ENCODE peak calls at places on chromosomes 2 and 18, in five cellular contexts. Z is HCT116, V is K562, P is A549, J is endothelial cell of umbilical vein. H is an unnamed sample.

GRCh38 chr2:195636890-195637289 is 20.1 kb upstream of the SLC39A10 start:
- DNase-seq in V (peak), Z (no peak), P (no peak), J (no peak), H (peak)

GRCh38 chr2:238978507-238978906 is 130.6 kb downstream of the TWIST2 start:
- DNase-seq in V (no peak), J (no peak), Z (no peak), P (no peak), H (no peak)

GRCh38 chr2:203949228-203949627 is 12.7 kb downstream of the ICOS start:
- DNase-seq in P (no peak), Z (no peak), J (no peak), V (no peak), H (no peak)

GRCh38 chr2:7053650-7054262 is 136.5 kb downstream of the RNF144A start:
- DNase-seq in J (no peak), V (no peak), Z (no peak), P (no peak), H (no peak)

GRCh38 chr18:52617931-52618330 is 277.9 kb downstream of the DCC start:
- DNase-seq in Z (no peak), P (no peak), V (no peak), J (no peak), H (no peak)

GRCh38 chr2:146477383-146477782 is 1367.4 kb upstream of the ACVR2A start:
- DNase-seq in P (no peak), V (no peak), J (no peak), Z (no peak), H (no peak)

GRCh38 chr2:111634050-111634784 is 249.8 kb downstream of the ANAPC1 start:
- DNase-seq in V (no peak), Z (no peak), P (no peak), J (no peak), H (no peak)

GRCh38 chr2:231929961-231930600 is 3.9 kb upstream of the NPPC start:
- DNase-seq in P (peak), J (no peak), Z (no peak), V (peak), H (peak)

GRCh38 chr2:26901326-26902183 is 53.6 kb downstream of the DPYSL5 start:
- DNase-seq in V (no peak), Z (no peak), P (no peak), J (no peak), H (no peak)

GRCh38 chr2:11802782-11803191 is 56.4 kb downstream of the LPIN1 start:
- DNase-seq in J (no peak), P (no peak), Z (no peak), V (no peak), H (no peak)

GRCh38 chr2:112646102-112646719 is 472 bp downstream of the SLC20A1 start:
- DNase-seq in V (no peak), J (peak), Z (no peak), P (no peak), H (no peak)

GRCh38 chr2:10469955-10470568 is 21.9 kb upstream of the ODC1 start:
- DNase-seq in V (no peak), J (no peak), Z (no peak), P (no peak), H (no peak)

GRCh38 chr2:109381327-109381820 is 232.4 kb downstream of the SEPTIN10 start:
- DNase-seq in P (no peak), Z (no peak), V (no peak), J (no peak), H (no peak)

GRCh38 chr2:113167115-113167932 is 6.4 kb upstream of the PSD4 start:
- DNase-seq in Z (no peak), J (no peak), P (no peak), V (no peak), H (peak)

GRCh38 chr18:9694174-9694573 is 13.9 kb upstream of the RAB31 start:
- DNase-seq in J (no peak), Z (no peak), V (peak), P (no peak), H (no peak)

GRCh38 chr2:239278941-239279365 is 121.9 kb downstream of the HDAC4 start:
- DNase-seq in Z (peak), V (no peak), P (no peak), J (no peak), H (peak)

GRCh38 chr18:36688020-36688965 is 140.5 kb downstream of the TPGS2 start:
- DNase-seq in P (peak), J (peak), Z (peak), V (peak), H (peak)

GRCh38 chr2:209102319-209102718 is 321.5 kb upstream of the MAP2 start:
- DNase-seq in Z (no peak), P (no peak), J (no peak), V (no peak), H (no peak)

GRCh38 chr2:124049136-124049535 is 24.0 kb downstream of the CNTNAP5 start:
- DNase-seq in P (no peak), Z (no peak), J (no peak), V (no peak), H (no peak)

GRCh38 chr2:61452392-61452791 is 18.5 kb downstream of the USP34 start:
- DNase-seq in J (no peak), P (no peak), V (no peak), Z (no peak), H (no peak)

GRCh38 chr2:39124770-39125075 is 3.9 kb upstream of the SOS1 start:
- DNase-seq in V (no peak), Z (no peak), P (no peak), J (no peak), H (no peak)

GRCh38 chr2:69830045-69830905 is 815 bp downstream of the GMCL1 start:
- DNase-seq in P (peak), J (peak), V (peak), Z (no peak), H (peak)

GRCh38 chr2:232887171-232887850 is 17.2 kb downstream of the SNORC start:
- DNase-seq in V (no peak), J (no peak), Z (no peak), P (no peak), H (peak)

DNA sequence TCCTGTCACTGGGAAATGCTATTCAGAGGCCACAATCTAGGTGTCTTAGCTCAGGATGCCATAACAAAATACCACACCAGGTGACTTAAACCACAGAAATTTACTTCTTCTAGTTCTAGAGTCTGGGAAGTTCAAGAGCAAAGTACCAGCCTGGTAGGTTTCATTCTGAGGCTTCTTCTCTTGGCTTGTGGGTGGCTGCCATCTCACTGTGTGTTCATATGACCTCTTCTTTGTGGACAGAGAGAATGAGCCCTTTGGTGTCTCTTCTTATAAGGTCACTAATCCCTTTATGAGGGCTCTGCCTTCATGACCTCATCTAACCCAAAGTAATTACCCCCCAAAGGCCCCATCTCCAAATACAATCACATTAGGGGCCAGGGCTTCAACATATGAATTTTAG is 57.3 kb downstream of the RHOB start:
- DNase-seq in Z (no peak), J (no peak), V (no peak), P (no peak), H (no peak)
- TF ChIP-seq MAX in Z (no peak), J (no peak), V (no peak), P (no peak), H (no peak)

GRCh38 chr2:163466583-163466982 is 269.2 kb downstream of the FIGN start:
- DNase-seq in V (no peak), Z (no peak), J (no peak), P (no peak), H (peak)

GRCh38 chr2:163471947-163472346 is 263.9 kb downstream of the FIGN start:
- DNase-seq in P (peak), Z (no peak), V (no peak), J (peak), H (peak)

GRCh38 chr2:163467206-163467605 is 268.6 kb downstream of the FIGN start:
- DNase-seq in P (no peak), V (no peak), Z (no peak), J (no peak), H (peak)

GRCh38 chr2:163465440-163465839 is 270.4 kb downstream of the FIGN start:
- DNase-seq in P (no peak), V (no peak), Z (no peak), J (no peak), H (peak)

DNA sequence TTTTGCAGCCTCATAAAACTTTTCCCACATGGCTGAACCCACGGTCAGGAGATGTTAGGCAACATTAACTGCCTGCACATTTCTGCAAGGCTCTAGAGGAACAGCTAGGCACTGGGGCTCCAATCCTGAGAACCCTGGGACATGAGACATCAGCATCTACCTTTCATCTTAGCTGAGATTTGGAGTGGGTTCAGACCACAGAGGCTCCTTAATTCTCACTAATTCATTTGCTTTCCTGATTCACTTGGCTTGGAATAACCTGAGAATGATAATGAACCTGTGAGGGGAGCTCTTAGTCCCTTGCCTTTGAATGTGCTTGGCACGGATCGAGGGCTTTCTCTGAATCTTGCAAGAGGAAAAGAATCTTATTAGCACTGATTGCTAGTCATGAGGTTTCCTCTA is 266.2 kb downstream of the FIGN start:
- DNase-seq in V (no peak), Z (no peak), J (no peak), P (no peak), H (peak)
- H3K4me3 ChIP-seq in V (no peak), Z (no peak), J (no peak), P (no peak), H (no peak)

DNA sequence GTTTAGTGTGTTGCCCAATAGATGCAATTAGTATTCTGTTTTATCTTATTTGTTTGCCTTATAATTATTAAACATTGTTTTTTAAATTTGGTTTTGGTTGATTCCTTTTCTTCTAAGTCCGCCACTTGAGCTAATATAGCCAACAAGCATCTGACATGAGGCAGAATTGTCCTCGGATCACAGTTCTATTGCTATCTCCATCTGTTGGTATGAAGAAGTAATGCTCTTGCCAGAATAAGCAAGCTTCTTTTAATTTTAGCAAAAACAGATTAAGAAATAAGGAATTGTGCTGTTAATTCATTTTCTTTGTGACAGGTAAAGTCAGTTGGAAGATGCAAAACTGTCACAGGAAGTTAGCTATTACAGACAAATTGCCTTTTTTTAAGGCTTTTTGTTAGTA is 54.3 kb downstream of the R3HDM1 start:
- DNase-seq in V (no peak), P (no peak), Z (no peak), J (no peak), H (peak)
- TF ChIP-seq CTCF in V (no peak), P (no peak), Z (no peak), J (no peak), H (no peak)

DNA sequence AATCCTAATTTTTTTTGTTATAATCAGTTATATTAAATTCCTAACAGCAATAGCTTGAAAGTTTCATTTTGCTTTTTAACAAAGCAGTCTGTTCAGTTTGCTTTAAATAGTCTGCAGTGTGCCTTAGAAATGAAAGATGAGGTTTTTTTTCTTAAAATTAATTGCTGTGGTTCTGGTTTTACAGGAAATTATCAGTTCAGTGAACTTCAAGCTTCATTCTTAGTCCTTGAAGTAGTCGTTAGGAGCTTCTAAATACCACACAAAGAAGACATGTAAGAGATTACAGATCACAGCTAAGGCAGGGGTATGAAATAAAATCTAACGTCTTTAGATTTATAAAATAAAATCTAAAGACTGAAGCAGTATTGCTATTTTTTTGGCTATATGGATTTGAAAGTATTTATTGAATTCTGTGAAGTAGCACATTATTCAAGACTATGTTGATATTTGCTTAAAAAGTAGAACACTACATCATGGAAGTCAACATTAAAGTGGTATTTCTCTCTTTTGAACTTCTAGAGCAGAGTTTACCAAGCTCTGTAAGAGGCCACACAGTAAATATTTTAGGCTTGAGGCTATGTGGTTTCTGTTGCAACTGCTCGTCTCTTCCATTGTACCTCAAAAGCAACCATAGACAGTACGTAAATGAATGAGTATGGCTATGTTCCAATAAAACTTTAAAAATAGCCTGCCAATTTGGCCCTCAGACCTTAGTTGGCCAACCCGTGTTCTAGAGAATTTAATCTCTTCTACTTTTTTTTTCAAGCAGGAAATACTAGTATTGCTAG is 81.5 kb upstream of the STON1 start:
- DNase-seq in J (no peak), Z (no peak), P (no peak), V (no peak), H (peak)
- TF ChIP-seq MAX in J (no peak), Z (no peak), P (no peak), V (no peak), H (no peak)

GRCh38 chr2:121626777-121627524 is 22.3 kb downstream of the CLASP1 start:
- DNase-seq in V (no peak), J (peak), Z (no peak), P (no peak), H (no peak)
- H3K4me3 ChIP-seq in V (no peak), J (no peak), Z (no peak), P (no peak), H (no peak)

DNA sequence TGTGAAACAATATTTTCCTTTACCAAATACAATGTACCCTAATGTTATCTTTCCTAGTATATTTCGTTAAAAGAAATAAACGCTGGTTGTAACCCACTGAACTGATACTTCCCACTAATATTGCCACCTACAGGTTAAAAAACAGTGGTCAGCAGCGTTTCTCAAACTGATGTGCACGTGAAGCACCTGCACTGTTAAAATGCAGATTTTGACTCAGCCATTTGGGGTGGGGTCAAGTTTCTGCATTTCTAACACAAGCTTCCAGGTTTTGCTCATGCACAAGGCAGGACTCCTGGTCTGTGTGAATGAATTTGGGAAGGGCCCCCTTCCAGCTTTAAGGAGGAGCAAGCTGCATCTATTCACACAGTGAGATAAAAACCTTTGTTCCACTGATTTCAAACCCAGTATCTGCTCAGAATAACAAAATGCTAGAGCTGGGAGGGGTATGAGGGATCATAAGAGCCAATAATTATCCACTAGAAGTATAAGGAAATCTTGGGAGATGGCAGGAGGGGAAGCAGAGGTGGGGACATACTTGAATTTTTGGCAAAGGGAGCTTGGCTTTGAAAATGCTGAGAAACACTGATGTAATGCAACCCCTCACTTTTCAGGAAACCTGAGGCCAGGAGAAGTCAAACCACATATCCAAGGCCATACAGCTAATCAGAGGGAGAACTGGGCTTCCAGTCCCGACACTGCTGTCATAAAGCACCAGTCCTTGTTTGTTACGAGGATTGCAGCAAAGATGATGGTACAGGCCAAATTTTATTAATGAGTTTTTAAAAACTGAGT is 116.2 kb downstream of the RBMS1 start:
- DNase-seq in P (no peak), J (no peak), Z (no peak), V (no peak), H (no peak)
- TF ChIP-seq CTCF in P (peak), J (peak), Z (no peak), V (no peak), H (peak)

GRCh38 chr2:42880738-42881525 is 88.5 kb upstream of the HAAO start:
- DNase-seq in P (no peak), Z (no peak), V (no peak), J (peak), H (no peak)
- TF ChIP-seq MAX in P (no peak), Z (no peak), V (no peak), J (no peak), H (no peak)

DNA sequence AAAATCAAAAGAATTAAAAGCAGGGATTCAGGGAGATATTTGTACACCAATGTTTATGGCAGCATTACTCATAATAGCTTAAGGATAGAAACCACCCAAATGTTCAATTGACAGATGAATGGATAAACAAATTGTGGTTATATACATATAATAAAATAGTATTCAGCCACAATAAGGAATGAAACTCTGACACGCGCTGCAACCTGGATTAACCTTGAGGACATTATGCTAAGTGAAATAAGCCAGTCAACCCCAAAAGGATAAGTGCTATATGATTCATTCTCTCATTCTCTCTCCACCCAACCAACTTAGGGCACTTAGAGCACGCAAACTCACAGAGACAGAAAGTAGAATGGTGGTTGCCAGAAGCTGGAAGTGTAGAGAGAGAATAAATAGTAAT is 216.8 kb upstream of the SLC14A2 start:
- DNase-seq in V (no peak), J (no peak), Z (no peak), P (no peak), H (no peak)
- H3K4me3 ChIP-seq in V (no peak), J (no peak), Z (no peak), P (no peak), H (no peak)

DNA sequence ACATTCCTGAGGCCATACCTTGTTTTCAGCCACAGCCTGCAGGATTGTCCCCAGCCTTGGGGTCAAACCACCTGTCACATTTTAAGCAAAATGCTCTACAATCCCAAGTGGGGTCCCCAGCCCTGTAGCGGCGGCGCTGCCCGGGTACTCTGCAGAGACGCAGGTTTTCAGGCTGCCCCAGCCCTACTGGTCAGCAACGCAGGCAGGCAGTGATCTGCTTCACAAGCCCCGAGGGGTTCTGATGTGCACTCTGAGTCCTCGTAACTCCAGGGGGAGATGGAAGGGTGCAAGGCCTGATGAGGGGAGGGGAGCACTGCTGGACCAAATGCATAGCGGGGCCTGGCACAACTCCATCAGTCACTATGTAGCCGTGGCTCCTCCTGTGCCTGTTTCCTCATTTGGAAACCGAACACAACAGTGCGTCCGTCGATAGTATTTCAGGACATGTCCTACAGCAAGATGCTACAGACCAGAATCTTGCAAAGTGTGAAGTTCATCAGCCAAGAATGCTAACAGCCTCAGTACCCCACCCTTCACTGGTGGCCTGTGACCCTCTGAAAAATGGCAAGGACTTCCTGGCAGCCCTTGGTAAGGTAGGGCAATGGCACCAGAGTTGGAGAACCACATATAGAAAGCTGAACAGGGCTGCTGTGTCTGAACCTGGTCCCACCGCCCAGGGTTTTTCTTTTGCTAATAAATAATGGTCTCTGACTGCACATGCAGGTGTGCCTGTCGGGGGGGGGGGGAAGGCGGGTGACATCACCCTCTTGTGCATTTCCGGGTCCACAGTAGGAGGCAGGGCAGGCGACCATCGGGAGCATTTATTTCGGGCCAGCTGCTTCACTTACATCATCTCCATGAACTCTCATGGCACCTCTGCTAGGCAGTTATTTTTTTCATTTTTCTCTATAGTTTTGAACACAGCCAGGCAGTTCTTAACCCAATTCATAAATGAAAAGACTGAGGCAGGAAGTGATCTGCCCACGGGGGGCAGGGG is 50.6 kb upstream of the TFCP2L1 start:
- DNase-seq in V (no peak), Z (no peak), J (no peak), P (no peak), H (no peak)
- TF ChIP-seq CTCF in V (no peak), Z (no peak), J (no peak), P (no peak), H (no peak)

H was measured in NB4.